ENCODE peak calls at places on chromosomes 7 and 10, in eight cellular contexts. T, R, M, U, Z, I, D and B are unnamed samples.

GRCh38 chr10:14383266-14383665 is 52.5 kb upstream of the FRMD4A start:
- DNase-seq in R (no peak), U (no peak), I (no peak), T (no peak), M (no peak), D (no peak), Z (peak; percentile 90), B (no peak)

GRCh38 chr7:151316896-151317295 is 24.7 kb upstream of the NUB1 start:
- DNase-seq in I (no peak), Z (no peak), T (no peak), M (no peak), U (no peak), R (peak; percentile 23), D (no peak), B (no peak)

GRCh38 chr10:91511549-91512330 is 101.6 kb downstream of the HECTD2 start:
- DNase-seq in U (no peak), T (no peak), I (peak; percentile 61), D (no peak), Z (peak; percentile 96), M (no peak), R (no peak), B (no peak)

GRCh38 chr10:115093286-115093775 is at the start of gene ATRNL1:
- DNase-seq in D (peak; percentile 70), T (peak; percentile 51), M (peak; percentile 65), U (no peak), Z (peak; percentile 19), I (no peak), R (peak; percentile 45), B (no peak)

GRCh38 chr10:77417806-77418205 is 219.8 kb downstream of the KCNMA1 start:
- DNase-seq in Z (no peak), D (peak; percentile 83), U (no peak), I (no peak), M (no peak), R (no peak), T (no peak), B (no peak)

GRCh38 chr10:50470345-50470744 is 153.4 kb downstream of the SGMS1 start:
- DNase-seq in D (no peak), U (no peak), Z (peak; percentile 7), R (no peak), M (no peak), I (no peak), T (no peak), B (no peak)

GRCh38 chr10:22927661-22928403 is at the start of gene ARMC3:
- DNase-seq in T (no peak), I (no peak), R (peak; percentile 56), M (peak; percentile 65), U (peak; percentile 41), Z (peak; percentile 52), D (peak; percentile 90), B (peak; percentile 71)

GRCh38 chr10:107091126-107091525 is 73.4 kb downstream of the SORCS1 start:
- DNase-seq in R (no peak), I (no peak), D (no peak), M (no peak), T (no peak), U (no peak), Z (no peak), B (no peak)

GRCh38 chr7:97187067-97187466 is 69.6 kb downstream of the SDHAF3 start:
- DNase-seq in Z (peak; percentile 52), D (no peak), U (no peak), R (no peak), T (no peak), M (no peak), I (peak; percentile 4), B (no peak)

GRCh38 chr10:71797533-71798307 is 24.4 kb upstream of the VSIR start:
- DNase-seq in I (no peak), M (no peak), D (peak; percentile 40), T (no peak), U (no peak), R (no peak), Z (no peak), B (no peak)

GRCh38 chr7:117873056-117873932 is at the start of gene CTTNBP2:
- DNase-seq in I (no peak), Z (peak; percentile 62), T (peak; percentile 77), D (peak; percentile 87), M (peak; percentile 73), U (no peak), R (peak; percentile 67), B (peak; percentile 59)

GRCh38 chr10:125294109-125294508 is 133.7 kb upstream of the CTBP2 start:
- DNase-seq in D (no peak), R (no peak), U (no peak), M (no peak), Z (no peak), T (no peak), I (no peak), B (no peak)

GRCh38 chr7:94301024-94301588 is 93.6 kb upstream of the COL1A2 start:
- DNase-seq in R (no peak), D (peak; percentile 87), T (peak; percentile 52), I (peak; percentile 90), U (peak; percentile 79), M (peak; percentile 91), Z (peak; percentile 99), B (peak; percentile 38)

GRCh38 chr7:83414947-83415346 is 234.0 kb downstream of the SEMA3E start:
- DNase-seq in U (no peak), T (no peak), D (no peak), R (no peak), I (no peak), Z (no peak), M (no peak), B (no peak)

GRCh38 chr7:151232272-151233110 is at the start of gene CHPF2:
- DNase-seq in R (peak; percentile 95), M (peak; percentile 96), I (peak; percentile 35), T (peak; percentile 93), U (peak; percentile 66), Z (peak; percentile 88), D (peak; percentile 97), B (peak; percentile 97)

GRCh38 chr10:36277459-36277858 is 635.4 kb upstream of the FZD8 start:
- DNase-seq in D (no peak), I (no peak), U (no peak), T (no peak), R (no peak), M (no peak), Z (no peak), B (no peak)
- H3K27me3 ChIP-seq in D (no peaks in the 10 kb centered on the region), I (no peaks in the 10 kb centered on the region), U (no peaks in the 10 kb centered on the region), T (no peaks in the 10 kb centered on the region), R (no peaks in the 10 kb centered on the region), M (no peaks in the 10 kb centered on the region), Z (no peaks in the 10 kb centered on the region), B (no peaks in the 10 kb centered on the region)

GRCh38 chr7:130740617-130741016 is 6.6 kb upstream of the KLF14 start:
- DNase-seq in D (no peak), T (no peak), Z (no peak), R (no peak), M (no peak), I (no peak), U (no peak), B (no peak)
- H3K27me3 ChIP-seq in D (peaks cover 5% of the 10 kb centered on the region), T (peaks cover 85% of the 10 kb centered on the region), Z (peaks cover 33% of the 10 kb centered on the region), R (peaks cover 18% of the 10 kb centered on the region), M (peaks cover 85% of the 10 kb centered on the region), I (peaks cover 15% of the 10 kb centered on the region), U (no peaks in the 10 kb centered on the region), B (peaks cover 69% of the 10 kb centered on the region)

GRCh38 chr10:133377818-133378250 is 1.2 kb upstream of the PAOX start:
- DNase-seq in U (no peak), M (no peak), I (no peak), T (no peak), R (no peak), Z (no peak), D (no peak), B (no peak)

GRCh38 chr10:133379152-133379800 is at the start of gene PAOX:
- DNase-seq in T (peak; percentile 75), U (no peak), D (peak; percentile 89), R (peak; percentile 85), I (no peak), M (peak; percentile 88), Z (peak; percentile 44), B (peak; percentile 81)

GRCh38 chr10:133378251-133379096 is 588 bp upstream of the PAOX start:
- DNase-seq in D (peak; percentile 90), Z (peak; percentile 49), U (peak; percentile 46), M (peak; percentile 81), R (peak; percentile 86), I (no peak), T (peak; percentile 72), B (peak; percentile 90)

GRCh38 chr10:133381041-133381440 is 2.0 kb downstream of the PAOX start:
- DNase-seq in R (no peak), I (no peak), M (no peak), Z (no peak), T (no peak), U (no peak), D (peak; percentile 49), B (peak; percentile 43)

DNA sequence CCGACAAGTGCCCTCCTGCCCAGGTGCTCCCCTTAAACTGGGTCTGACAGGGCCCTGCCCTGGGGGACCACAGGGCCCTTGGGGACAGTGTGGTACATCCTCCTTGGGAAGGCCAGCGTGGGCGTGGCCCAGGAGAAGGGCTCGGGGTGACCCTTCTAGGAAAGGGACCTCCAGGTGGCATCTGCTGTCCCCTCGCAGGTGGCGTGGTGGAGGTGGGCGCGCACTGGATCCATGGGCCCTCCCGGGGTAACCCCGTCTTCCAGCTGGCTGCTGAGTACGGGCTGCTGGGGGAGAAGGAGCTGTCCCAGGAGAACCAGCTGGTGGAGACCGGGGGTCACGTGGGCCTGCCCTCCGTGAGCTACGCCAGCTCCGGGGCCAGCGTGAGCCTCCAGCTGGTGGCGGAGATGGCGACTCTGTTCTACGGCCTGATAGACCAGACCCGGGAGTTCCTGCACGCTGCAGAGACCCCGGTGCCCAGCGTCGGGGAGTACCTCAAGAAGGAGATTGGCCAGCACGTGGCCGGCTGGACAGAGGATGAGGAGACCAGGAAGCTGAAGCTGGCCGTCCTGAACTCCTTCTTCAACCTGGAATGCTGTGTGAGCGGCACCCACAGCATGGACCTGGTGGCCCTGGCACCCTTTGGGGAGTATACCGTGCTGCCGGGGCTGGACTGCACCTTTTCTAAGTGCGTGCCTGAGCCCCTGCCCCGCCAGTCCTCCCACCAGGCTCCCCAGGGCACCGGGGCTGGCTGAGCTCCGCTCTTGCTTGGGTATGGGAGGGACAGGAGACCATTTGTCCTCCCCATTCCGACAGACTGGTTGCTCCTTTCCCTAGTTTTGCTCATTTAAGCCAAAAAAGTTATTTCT is 972 bp downstream of the PAOX start:
- DNase-seq in D (peak; percentile 76), M (no peak), I (no peak), U (no peak), Z (no peak), R (no peak), T (no peak), B (peak; percentile 55)
- H3K27me3 ChIP-seq in D (no peaks in the 10 kb centered on the region), M (no peaks in the 10 kb centered on the region), I (no peaks in the 10 kb centered on the region), U (no peaks in the 10 kb centered on the region), Z (no peaks in the 10 kb centered on the region), R (no peaks in the 10 kb centered on the region), T (no peaks in the 10 kb centered on the region), B (no peaks in the 10 kb centered on the region)

DNA sequence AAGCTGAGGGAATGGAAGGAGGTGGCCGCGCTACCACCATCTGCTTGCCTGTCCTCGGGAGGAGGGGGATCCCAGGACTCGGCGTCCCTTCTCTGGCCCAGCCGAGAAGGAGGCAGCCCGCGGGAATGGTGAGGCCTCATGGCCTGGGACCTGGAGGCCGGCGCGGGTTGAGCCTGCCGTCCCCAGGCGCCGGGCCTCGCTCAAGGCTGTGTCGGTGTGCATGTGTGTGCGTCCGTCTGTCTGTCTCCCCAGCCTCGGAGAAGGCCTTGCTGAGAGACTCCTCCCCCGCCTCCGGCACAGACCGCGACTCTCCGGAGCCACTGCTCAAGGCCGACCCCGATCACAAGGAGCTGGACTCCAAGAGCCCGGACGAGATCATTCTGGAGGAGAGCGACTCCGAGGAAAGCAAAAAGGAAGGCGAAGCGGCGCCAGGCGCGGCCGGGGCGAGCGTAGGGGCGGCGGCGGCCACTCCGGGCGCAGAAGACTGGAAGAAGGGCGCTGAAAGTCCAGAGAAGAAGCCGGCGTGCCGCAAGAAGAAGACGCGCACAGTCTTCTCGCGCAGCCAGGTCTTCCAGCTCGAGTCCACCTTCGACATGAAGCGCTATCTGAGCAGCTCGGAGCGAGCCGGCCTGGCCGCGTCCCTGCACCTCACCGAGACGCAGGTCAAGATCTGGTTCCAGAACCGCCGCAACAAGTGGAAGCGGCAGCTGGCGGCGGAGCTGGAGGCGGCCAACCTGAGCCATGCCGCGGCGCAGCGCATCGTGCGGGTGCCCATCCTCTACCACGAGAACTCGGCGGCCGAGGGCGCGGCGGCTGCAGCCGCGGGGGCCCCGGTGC is 1.3 kb downstream of the HMX3 start:
- DNase-seq in D (no peak), U (no peak), M (no peak), Z (peak; percentile 24), R (no peak), I (no peak), T (peak; percentile 77), B (no peak)
- H3K27me3 ChIP-seq in D (no peaks in the 10 kb centered on the region), U (peaks cover 17% of the 10 kb centered on the region), M (peaks cover 100% of the 10 kb centered on the region), Z (peaks cover 90% of the 10 kb centered on the region), R (peaks cover 78% of the 10 kb centered on the region), I (peaks cover 84% of the 10 kb centered on the region), T (no peaks in the 10 kb centered on the region), B (peaks cover 100% of the 10 kb centered on the region)